ENCODE peak calls at places on chromosomes 1 and 21, in ten cellular contexts. One of them, this sample, is unnamed.

GRCh38 chr1:59043796-59044195 is 253.1 kb upstream of the FGGY start:
- DNase-seq in stromal cell of bone marrow: peak
- DNase-seq in RPMI7951: peak
- DNase-seq in activated CD8-positive, alpha-beta memory T cell treated with anti-CD3 and anti-CD28 coated beads for 1 hour: no peak
- DNase-seq in Kasumi-1: peak
- DNase-seq in NCI-H1694 treated with DMSO at 0.1 percent for 48 hours: no peak
- DNase-seq in GM03348: peak
- DNase-seq in epithelial cell of proximal tubule: peak
- DNase-seq in memory B cell: no peak
- DNase-seq in EL: peak
- DNase-seq in this sample: no peak

GRCh38 chr21:27149034-27149433 is 182.1 kb upstream of the ADAMTS5 start:
- DNase-seq in NCI-H1694 treated with DMSO at 0.1 percent for 48 hours: no peak
- DNase-seq in Kasumi-1: no peak
- DNase-seq in stromal cell of bone marrow: peak
- DNase-seq in epithelial cell of proximal tubule: no peak
- DNase-seq in activated CD8-positive, alpha-beta memory T cell treated with anti-CD3 and anti-CD28 coated beads for 1 hour: no peak
- DNase-seq in EL: peak
- DNase-seq in RPMI7951: no peak
- DNase-seq in memory B cell: no peak
- DNase-seq in GM03348: peak
- DNase-seq in this sample: no peak

GRCh38 chr1:229127301-229127700 is 143.6 kb upstream of the RAB4A start:
- DNase-seq in epithelial cell of proximal tubule: no peak
- DNase-seq in GM03348: no peak
- DNase-seq in Kasumi-1: peak
- DNase-seq in memory B cell: no peak
- DNase-seq in stromal cell of bone marrow: no peak
- DNase-seq in RPMI7951: peak
- DNase-seq in activated CD8-positive, alpha-beta memory T cell treated with anti-CD3 and anti-CD28 coated beads for 1 hour: no peak
- DNase-seq in EL: peak
- DNase-seq in NCI-H1694 treated with DMSO at 0.1 percent for 48 hours: no peak
- DNase-seq in this sample: no peak

GRCh38 chr1:93346472-93346991 is 825 bp downstream of the DR1 start:
- DNase-seq in Kasumi-1: peak
- DNase-seq in GM03348: peak
- DNase-seq in RPMI7951: peak
- DNase-seq in memory B cell: peak
- DNase-seq in stromal cell of bone marrow: no peak
- DNase-seq in NCI-H1694 treated with DMSO at 0.1 percent for 48 hours: no peak
- DNase-seq in EL: peak
- DNase-seq in epithelial cell of proximal tubule: no peak
- DNase-seq in activated CD8-positive, alpha-beta memory T cell treated with anti-CD3 and anti-CD28 coated beads for 1 hour: no peak
- DNase-seq in this sample: peak

GRCh38 chr1:171645553-171646336 is 6.7 kb downstream of the MYOC start:
- DNase-seq in memory B cell: no peak
- DNase-seq in epithelial cell of proximal tubule: no peak
- DNase-seq in Kasumi-1: no peak
- DNase-seq in NCI-H1694 treated with DMSO at 0.1 percent for 48 hours: peak
- DNase-seq in activated CD8-positive, alpha-beta memory T cell treated with anti-CD3 and anti-CD28 coated beads for 1 hour: no peak
- DNase-seq in RPMI7951: peak
- DNase-seq in EL: peak
- DNase-seq in GM03348: peak
- DNase-seq in stromal cell of bone marrow: no peak
- DNase-seq in this sample: peak

GRCh38 chr1:11655263-11656079 is 794 bp downstream of the FBXO44 start:
- DNase-seq in epithelial cell of proximal tubule: no peak
- DNase-seq in RPMI7951: no peak
- DNase-seq in memory B cell: no peak
- DNase-seq in activated CD8-positive, alpha-beta memory T cell treated with anti-CD3 and anti-CD28 coated beads for 1 hour: no peak
- DNase-seq in NCI-H1694 treated with DMSO at 0.1 percent for 48 hours: no peak
- DNase-seq in Kasumi-1: no peak
- DNase-seq in stromal cell of bone marrow: no peak
- DNase-seq in GM03348: peak
- DNase-seq in EL: no peak
- DNase-seq in this sample: peak

GRCh38 chr1:76862447-76862846 is 4.8 kb upstream of the ST6GALNAC5 start:
- DNase-seq in Kasumi-1: no peak
- DNase-seq in epithelial cell of proximal tubule: peak
- DNase-seq in GM03348: peak
- DNase-seq in EL: peak
- DNase-seq in NCI-H1694 treated with DMSO at 0.1 percent for 48 hours: no peak
- DNase-seq in RPMI7951: peak
- DNase-seq in memory B cell: no peak
- DNase-seq in stromal cell of bone marrow: peak
- DNase-seq in activated CD8-positive, alpha-beta memory T cell treated with anti-CD3 and anti-CD28 coated beads for 1 hour: no peak
- DNase-seq in this sample: no peak

GRCh38 chr1:10612446-10613160 is 137.9 kb downstream of the PEX14 start:
- DNase-seq in activated CD8-positive, alpha-beta memory T cell treated with anti-CD3 and anti-CD28 coated beads for 1 hour: no peak
- DNase-seq in EL: no peak
- DNase-seq in epithelial cell of proximal tubule: no peak
- DNase-seq in memory B cell: no peak
- DNase-seq in Kasumi-1: no peak
- DNase-seq in GM03348: no peak
- DNase-seq in RPMI7951: no peak
- DNase-seq in NCI-H1694 treated with DMSO at 0.1 percent for 48 hours: no peak
- DNase-seq in stromal cell of bone marrow: no peak
- DNase-seq in this sample: peak

GRCh38 chr1:215219372-215219771 is 136.8 kb downstream of the KCNK2 start:
- DNase-seq in Kasumi-1: no peak
- DNase-seq in epithelial cell of proximal tubule: no peak
- DNase-seq in GM03348: no peak
- DNase-seq in NCI-H1694 treated with DMSO at 0.1 percent for 48 hours: no peak
- DNase-seq in stromal cell of bone marrow: no peak
- DNase-seq in activated CD8-positive, alpha-beta memory T cell treated with anti-CD3 and anti-CD28 coated beads for 1 hour: no peak
- DNase-seq in EL: no peak
- DNase-seq in memory B cell: no peak
- DNase-seq in RPMI7951: no peak
- DNase-seq in this sample: no peak

GRCh38 chr1:226820935-226821718 is 49.3 kb upstream of the PSEN2 start:
- DNase-seq in Kasumi-1: no peak
- DNase-seq in GM03348: peak
- DNase-seq in epithelial cell of proximal tubule: peak
- DNase-seq in stromal cell of bone marrow: peak
- DNase-seq in EL: peak
- DNase-seq in NCI-H1694 treated with DMSO at 0.1 percent for 48 hours: no peak
- DNase-seq in memory B cell: no peak
- DNase-seq in activated CD8-positive, alpha-beta memory T cell treated with anti-CD3 and anti-CD28 coated beads for 1 hour: no peak
- DNase-seq in RPMI7951: peak
- DNase-seq in this sample: no peak

GRCh38 chr1:212450331-212450881 is 17.7 kb downstream of the NENF start:
- DNase-seq in activated CD8-positive, alpha-beta memory T cell treated with anti-CD3 and anti-CD28 coated beads for 1 hour: no peak
- DNase-seq in EL: no peak
- DNase-seq in GM03348: no peak
- DNase-seq in memory B cell: no peak
- DNase-seq in NCI-H1694 treated with DMSO at 0.1 percent for 48 hours: no peak
- DNase-seq in RPMI7951: peak
- DNase-seq in stromal cell of bone marrow: no peak
- DNase-seq in epithelial cell of proximal tubule: no peak
- DNase-seq in Kasumi-1: no peak
- DNase-seq in this sample: peak

GRCh38 chr1:30645807-30646206 is 77.6 kb downstream of the MATN1 start:
- DNase-seq in NCI-H1694 treated with DMSO at 0.1 percent for 48 hours: no peak
- DNase-seq in epithelial cell of proximal tubule: peak
- DNase-seq in memory B cell: no peak
- DNase-seq in Kasumi-1: no peak
- DNase-seq in stromal cell of bone marrow: peak
- DNase-seq in GM03348: peak
- DNase-seq in EL: peak
- DNase-seq in activated CD8-positive, alpha-beta memory T cell treated with anti-CD3 and anti-CD28 coated beads for 1 hour: no peak
- DNase-seq in RPMI7951: peak
- DNase-seq in this sample: no peak

GRCh38 chr1:38297246-38297645 is 250.7 kb upstream of the POU3F1 start:
- DNase-seq in GM03348: no peak
- DNase-seq in memory B cell: no peak
- DNase-seq in stromal cell of bone marrow: no peak
- DNase-seq in NCI-H1694 treated with DMSO at 0.1 percent for 48 hours: no peak
- DNase-seq in epithelial cell of proximal tubule: no peak
- DNase-seq in activated CD8-positive, alpha-beta memory T cell treated with anti-CD3 and anti-CD28 coated beads for 1 hour: no peak
- DNase-seq in EL: no peak
- DNase-seq in RPMI7951: no peak
- DNase-seq in Kasumi-1: no peak
- DNase-seq in this sample: no peak

GRCh38 chr1:224338150-224338838 is 8.3 kb upstream of the NVL start:
- DNase-seq in NCI-H1694 treated with DMSO at 0.1 percent for 48 hours: no peak
- DNase-seq in stromal cell of bone marrow: no peak
- DNase-seq in activated CD8-positive, alpha-beta memory T cell treated with anti-CD3 and anti-CD28 coated beads for 1 hour: no peak
- DNase-seq in Kasumi-1: no peak
- DNase-seq in EL: no peak
- DNase-seq in memory B cell: no peak
- DNase-seq in RPMI7951: peak
- DNase-seq in GM03348: no peak
- DNase-seq in epithelial cell of proximal tubule: no peak
- DNase-seq in this sample: no peak

GRCh38 chr1:87292684-87293493 is 35.8 kb upstream of the LMO4 start:
- DNase-seq in GM03348: peak
- DNase-seq in EL: peak
- DNase-seq in memory B cell: peak
- DNase-seq in activated CD8-positive, alpha-beta memory T cell treated with anti-CD3 and anti-CD28 coated beads for 1 hour: peak
- DNase-seq in stromal cell of bone marrow: peak
- DNase-seq in RPMI7951: peak
- DNase-seq in NCI-H1694 treated with DMSO at 0.1 percent for 48 hours: peak
- DNase-seq in Kasumi-1: peak
- DNase-seq in epithelial cell of proximal tubule: no peak
- DNase-seq in this sample: peak

GRCh38 chr1:157137051-157137772 is 983 bp downstream of the ETV3 start:
- DNase-seq in memory B cell: no peak
- DNase-seq in GM03348: peak
- DNase-seq in EL: peak
- DNase-seq in stromal cell of bone marrow: no peak
- DNase-seq in epithelial cell of proximal tubule: no peak
- DNase-seq in activated CD8-positive, alpha-beta memory T cell treated with anti-CD3 and anti-CD28 coated beads for 1 hour: no peak
- DNase-seq in Kasumi-1: peak
- DNase-seq in NCI-H1694 treated with DMSO at 0.1 percent for 48 hours: no peak
- DNase-seq in RPMI7951: peak
- DNase-seq in this sample: no peak

GRCh38 chr1:162847839-162848453 is 13.0 kb downstream of the CCDC190 start:
- DNase-seq in activated CD8-positive, alpha-beta memory T cell treated with anti-CD3 and anti-CD28 coated beads for 1 hour: peak
- DNase-seq in RPMI7951: peak
- DNase-seq in GM03348: peak
- DNase-seq in EL: peak
- DNase-seq in memory B cell: peak
- DNase-seq in stromal cell of bone marrow: peak
- DNase-seq in NCI-H1694 treated with DMSO at 0.1 percent for 48 hours: peak
- DNase-seq in epithelial cell of proximal tubule: no peak
- DNase-seq in Kasumi-1: peak
- DNase-seq in this sample: peak

GRCh38 chr1:69982992-69983391 is 222.4 kb downstream of the LRRC40 start:
- DNase-seq in epithelial cell of proximal tubule: no peak
- DNase-seq in stromal cell of bone marrow: peak
- DNase-seq in Kasumi-1: no peak
- DNase-seq in GM03348: peak
- DNase-seq in EL: peak
- DNase-seq in memory B cell: no peak
- DNase-seq in activated CD8-positive, alpha-beta memory T cell treated with anti-CD3 and anti-CD28 coated beads for 1 hour: no peak
- DNase-seq in RPMI7951: peak
- DNase-seq in NCI-H1694 treated with DMSO at 0.1 percent for 48 hours: no peak
- DNase-seq in this sample: no peak

GRCh38 chr1:11550664-11551283 is 71.8 kb downstream of the DISP3 start:
- DNase-seq in stromal cell of bone marrow: peak
- DNase-seq in RPMI7951: peak
- DNase-seq in NCI-H1694 treated with DMSO at 0.1 percent for 48 hours: no peak
- DNase-seq in memory B cell: no peak
- DNase-seq in GM03348: peak
- DNase-seq in epithelial cell of proximal tubule: peak
- DNase-seq in Kasumi-1: peak
- DNase-seq in EL: peak
- DNase-seq in activated CD8-positive, alpha-beta memory T cell treated with anti-CD3 and anti-CD28 coated beads for 1 hour: no peak
- DNase-seq in this sample: peak

GRCh38 chr1:155591770-155592169 is 18.2 kb upstream of the MSTO1 start:
- DNase-seq in RPMI7951: peak
- DNase-seq in stromal cell of bone marrow: peak
- DNase-seq in NCI-H1694 treated with DMSO at 0.1 percent for 48 hours: peak
- DNase-seq in epithelial cell of proximal tubule: no peak
- DNase-seq in EL: peak
- DNase-seq in GM03348: peak
- DNase-seq in memory B cell: peak
- DNase-seq in activated CD8-positive, alpha-beta memory T cell treated with anti-CD3 and anti-CD28 coated beads for 1 hour: no peak
- DNase-seq in Kasumi-1: peak
- DNase-seq in this sample: peak

GRCh38 chr1:154276797-154277196 is 4.4 kb downstream of the HAX1 start:
- DNase-seq in GM03348: no peak
- DNase-seq in memory B cell: no peak
- DNase-seq in EL: no peak
- DNase-seq in stromal cell of bone marrow: no peak
- DNase-seq in RPMI7951: no peak
- DNase-seq in NCI-H1694 treated with DMSO at 0.1 percent for 48 hours: no peak
- DNase-seq in epithelial cell of proximal tubule: no peak
- DNase-seq in activated CD8-positive, alpha-beta memory T cell treated with anti-CD3 and anti-CD28 coated beads for 1 hour: no peak
- DNase-seq in Kasumi-1: peak
- DNase-seq in this sample: no peak